ENCODE peak calls at places on chromosome 1, in ten cellular contexts. X, P, N, Z, E, B, O, S, M and L are unnamed samples.

GRCh38 chr1:32242341-32242851 is 4.6 kb upstream of the FAM167B start:
- DNase-seq in X (peak; percentile 32), P (no peak), N (peak; percentile 42), Z (no peak), E (peak; percentile 59), B (no peak), O (peak; percentile 46), S (peak; percentile 28), M (peak; percentile 31), L (peak; percentile 50)

GRCh38 chr1:42941640-42942330 is 16.9 kb downstream of the SLC2A1 start:
- DNase-seq in X (peak; percentile 99), P (no peak), N (peak; percentile 90), Z (peak; percentile 84), E (peak; percentile 79), B (no peak), O (no peak), S (peak; percentile 76), M (peak; percentile 77), L (peak; percentile 93)

GRCh38 chr1:228141082-228141870 is 1.2 kb downstream of the GUK1 start:
- DNase-seq in X (peak; percentile 75), P (peak; percentile 46), N (peak; percentile 68), Z (peak; percentile 78), E (peak; percentile 78), B (no peak), O (no peak), S (peak; percentile 79), M (no peak), L (peak; percentile 67)

GRCh38 chr1:24951337-24951736 is 21.3 kb upstream of the RUNX3 start:
- DNase-seq in X (no peak), P (no peak), N (peak; percentile 29), Z (no peak), E (no peak), B (no peak), O (no peak), S (no peak), M (no peak), L (no peak)

GRCh38 chr1:93662481-93663190 is 19.0 kb downstream of the BCAR3 start:
- DNase-seq in X (peak; percentile 53), P (no peak), N (peak; percentile 56), Z (no peak), E (no peak), B (no peak), O (no peak), S (no peak), M (no peak), L (no peak)

GRCh38 chr1:95071539-95071938 is 1.2 kb downstream of the ALG14 start:
- DNase-seq in X (peak; percentile 53), P (peak; percentile 4), N (no peak), Z (no peak), E (no peak), B (no peak), O (no peak), S (no peak), M (no peak), L (no peak)

GRCh38 chr1:226643701-226644540 is 95.2 kb downstream of the ITPKB start:
- DNase-seq in X (no peak), P (peak; percentile 72), N (no peak), Z (no peak), E (peak; percentile 11), B (peak; percentile 26), O (no peak), S (no peak), M (no peak), L (peak; percentile 72)

GRCh38 chr1:192967211-192967877 is 91.8 kb downstream of the UCHL5 start:
- DNase-seq in X (no peak), P (no peak), N (no peak), Z (no peak), E (no peak), B (no peak), O (no peak), S (no peak), M (no peak), L (no peak)

GRCh38 chr1:32411261-32411660 is 17.0 kb upstream of the BSDC1 start:
- DNase-seq in X (no peak), P (no peak), N (no peak), Z (no peak), E (no peak), B (no peak), O (no peak), S (no peak), M (no peak), L (no peak)

GRCh38 chr1:7299329-7299799 is 471.7 kb upstream of the VAMP3 start:
- DNase-seq in X (peak; percentile 97), P (no peak), N (peak; percentile 99), Z (peak; percentile 68), E (peak; percentile 50), B (no peak), O (peak; percentile 37), S (peak; percentile 67), M (peak; percentile 52), L (peak; percentile 89)

GRCh38 chr1:209883341-209883971 is 54.6 kb upstream of the SYT14 start:
- DNase-seq in X (peak; percentile 79), P (no peak), N (peak; percentile 95), Z (no peak), E (no peak), B (no peak), O (no peak), S (no peak), M (no peak), L (no peak)

GRCh38 chr1:116855220-116855619 is 54.5 kb upstream of the PTGFRN start:
- DNase-seq in X (peak; percentile 67), P (no peak), N (peak; percentile 47), Z (peak; percentile 52), E (peak; percentile 63), B (no peak), O (no peak), S (peak; percentile 51), M (peak; percentile 43), L (peak; percentile 78)

GRCh38 chr1:204288061-204288588 is 71.6 kb downstream of the PLEKHA6 start:
- DNase-seq in X (peak; percentile 73), P (no peak), N (peak; percentile 46), Z (peak; percentile 86), E (peak; percentile 75), B (no peak), O (peak; percentile 58), S (no peak), M (peak; percentile 74), L (no peak)

GRCh38 chr1:56414728-56415224 is 164.6 kb downstream of the PLPP3 start:
- DNase-seq in X (no peak), P (no peak), N (no peak), Z (peak; percentile 59), E (no peak), B (no peak), O (no peak), S (no peak), M (no peak), L (no peak)

GRCh38 chr1:50976111-50976889 is 6.3 kb downstream of the CDKN2C start:
- DNase-seq in X (no peak), P (peak; percentile 39), N (no peak), Z (no peak), E (no peak), B (no peak), O (peak; percentile 60), S (no peak), M (no peak), L (no peak)
- H3K4me3 ChIP-seq in X (peak overlapping the region; percentile 82), P (peak overlapping the region; percentile 91), N (peak overlapping the region; percentile 87), Z (peak overlapping the region; percentile 85), E (peak overlapping the region; percentile 92), B (peak overlapping the region; percentile 97), O (peak overlapping the region; percentile 65), S (peak overlapping the region; percentile 69), M (peak overlapping the region; percentile 83), L (peak overlapping the region; percentile 92)

GRCh38 chr1:15799928-15800835 is 7.3 kb downstream of the UQCRHL start:
- DNase-seq in X (peak; percentile 72), P (no peak), N (peak; percentile 65), Z (peak; percentile 82), E (no peak), B (no peak), O (peak; percentile 40), S (peak; percentile 84), M (peak; percentile 41), L (no peak)

GRCh38 chr1:15799004-15799867 is 8.2 kb downstream of the UQCRHL start:
- DNase-seq in X (peak; percentile 98), P (no peak), N (peak; percentile 99), Z (peak; percentile 55), E (peak; percentile 23), B (no peak), O (peak; percentile 37), S (peak; percentile 53), M (peak; percentile 89), L (peak; percentile 92)

GRCh38 chr1:15796086-15796462 is 11.4 kb downstream of the UQCRHL start:
- DNase-seq in X (no peak), P (no peak), N (no peak), Z (no peak), E (no peak), B (no peak), O (no peak), S (no peak), M (no peak), L (no peak)

GRCh38 chr1:15802234-15802965 is 5.0 kb downstream of the UQCRHL start:
- DNase-seq in X (peak; percentile 55), P (no peak), N (no peak), Z (no peak), E (no peak), B (no peak), O (no peak), S (no peak), M (no peak), L (no peak)

GRCh38 chr1:15797614-15798390 is 9.6 kb downstream of the UQCRHL start:
- DNase-seq in X (peak; percentile 42), P (no peak), N (peak; percentile 40), Z (peak; percentile 46), E (no peak), B (no peak), O (no peak), S (no peak), M (no peak), L (no peak)
- H3K4me1 ChIP-seq in X (peaks cover 85% of the 10 kb centered on the region), P (no peaks in the 10 kb centered on the region), N (peaks cover 38% of the 10 kb centered on the region), Z (peaks cover 35% of the 10 kb centered on the region), E (peaks cover 27% of the 10 kb centered on the region), B (no peaks in the 10 kb centered on the region), O (peaks cover 15% of the 10 kb centered on the region), S (peaks cover 33% of the 10 kb centered on the region), M (peaks cover 67% of the 10 kb centered on the region), L (peaks cover 1% of the 10 kb centered on the region)

GRCh38 chr1:15756143-15757015 is 2.2 kb upstream of the FBLIM1 start:
- DNase-seq in X (peak; percentile 44), P (no peak), N (no peak), Z (peak; percentile 80), E (no peak), B (no peak), O (peak; percentile 62), S (peak; percentile 25), M (no peak), L (peak; percentile 75)
- H3K4me3 ChIP-seq in X (no peak overlapping the region), P (no peak overlapping the region), N (no peak overlapping the region), Z (peak overlapping the region; percentile 19), E (no peak overlapping the region), B (no peak overlapping the region), O (peak overlapping the region; percentile 92), S (no peak overlapping the region), M (peak overlapping the region; percentile 79), L (peak overlapping the region; percentile 5)

GRCh38 chr1:109864063-109864822 is 46.4 kb upstream of the CSF1 start:
- DNase-seq in X (peak; percentile 61), P (no peak), N (peak; percentile 78), Z (no peak), E (no peak), B (no peak), O (peak; percentile 33), S (no peak), M (no peak), L (no peak)
- H3K4me1 ChIP-seq in X (peaks cover 27% of the 10 kb centered on the region), P (no peaks in the 10 kb centered on the region), N (peaks cover 2% of the 10 kb centered on the region), Z (peaks cover 18% of the 10 kb centered on the region), E (peaks cover 16% of the 10 kb centered on the region), B (no peaks in the 10 kb centered on the region), O (peaks cover 19% of the 10 kb centered on the region), S (peaks cover 6% of the 10 kb centered on the region), M (peaks cover 8% of the 10 kb centered on the region), L (no peaks in the 10 kb centered on the region)

GRCh38 chr1:200130552-200130951 is 103.0 kb downstream of the NR5A2 start:
- DNase-seq in X (peak; percentile 33), P (no peak), N (no peak), Z (no peak), E (no peak), B (no peak), O (no peak), S (no peak), M (no peak), L (no peak)
- H3K4me3 ChIP-seq in X (no peak overlapping the region), P (no peak overlapping the region), N (no peak overlapping the region), Z (no peak overlapping the region), E (no peak overlapping the region), B (no peak overlapping the region), O (no peak overlapping the region), S (no peak overlapping the region), M (no peak overlapping the region), L (no peak overlapping the region)